ENCODE peak calls at places on chromosome 21, in six cellular contexts. P, G, D, K, V and H are unnamed samples.

GRCh38 chr21:16942703-16943102 is 570.1 kb upstream of the CXADR start:
- DNase-seq in P (no peak), G (peak), D (no peak), K (no peak), V (no peak), H (no peak)

GRCh38 chr21:46564391-46564790 is 40.5 kb downstream of the S100B start:
- DNase-seq in P (no peak), G (no peak), D (no peak), K (no peak), V (no peak), H (no peak)

GRCh38 chr21:32834825-32835224 is 63.3 kb upstream of the PAXBP1 start:
- DNase-seq in P (no peak), G (no peak), D (no peak), K (no peak), V (no peak), H (no peak)

GRCh38 chr21:45867671-45868081 is 113.9 kb upstream of the COL6A1 start:
- DNase-seq in P (no peak), G (no peak), D (no peak), K (no peak), V (no peak), H (no peak)

GRCh38 chr21:14736162-14736561 is 190.0 kb upstream of the SAMSN1 start:
- DNase-seq in P (no peak), G (no peak), D (no peak), K (no peak), V (no peak), H (no peak)

GRCh38 chr21:46113497-46114176 is 15.7 kb downstream of the COL6A2 start:
- DNase-seq in P (peak), G (no peak), D (no peak), K (peak), V (peak), H (no peak)

GRCh38 chr21:44442266-44443125 is 12.8 kb upstream of the LRRC3 start:
- DNase-seq in P (peak), G (no peak), D (peak), K (no peak), V (no peak), H (peak)

GRCh38 chr21:44632067-44632466 is 5.1 kb upstream of the KRTAP10-10 start:
- DNase-seq in P (no peak), G (no peak), D (no peak), K (no peak), V (no peak), H (no peak)

GRCh38 chr21:41138711-41139110 is 29.2 kb upstream of the BACE2 start:
- DNase-seq in P (no peak), G (no peak), D (no peak), K (no peak), V (no peak), H (no peak)

GRCh38 chr21:44800971-44801467 is 601 bp downstream of the UBE2G2 start:
- DNase-seq in P (no peak), G (peak), D (no peak), K (no peak), V (no peak), H (no peak)

GRCh38 chr21:45177039-45177438 is 102.7 kb downstream of the ADARB1 start:
- DNase-seq in P (no peak), G (no peak), D (no peak), K (no peak), V (no peak), H (no peak)

GRCh38 chr21:15837603-15838002 is 107.8 kb downstream of the USP25 start:
- DNase-seq in P (no peak), G (no peak), D (no peak), K (no peak), V (no peak), H (no peak)

GRCh38 chr21:41901099-41901498 is 22.0 kb upstream of the PRDM15 start:
- DNase-seq in P (no peak), G (no peak), D (no peak), K (no peak), V (no peak), H (no peak)

GRCh38 chr21:40340357-40340756 is 473.1 kb downstream of the PCP4 start:
- DNase-seq in P (no peak), G (no peak), D (no peak), K (no peak), V (no peak), H (no peak)

GRCh38 chr21:46555225-46555617 is 49.7 kb downstream of the S100B start:
- DNase-seq in P (no peak), G (no peak), D (no peak), K (no peak), V (no peak), H (no peak)

GRCh38 chr21:45970674-45971486 is 10.7 kb upstream of the COL6A1 start:
- DNase-seq in P (peak), G (peak), D (peak), K (no peak), V (peak), H (peak)

GRCh38 chr21:21067375-21067774 is 69.2 kb downstream of the NCAM2 start:
- DNase-seq in P (no peak), G (no peak), D (no peak), K (no peak), V (no peak), H (no peak)

GRCh38 chr21:42316891-42317290 is 1.7 kb upstream of the TFF3 start:
- DNase-seq in P (no peak), G (no peak), D (no peak), K (no peak), V (no peak), H (no peak)

GRCh38 chr21:44510508-44511218 is 29.3 kb downstream of the KRTAP10-1 start:
- DNase-seq in P (peak), G (peak), D (peak), K (no peak), V (peak), H (peak)

GRCh38 chr21:41615613-41616012 is 107.7 kb upstream of the TMPRSS2 start:
- DNase-seq in P (no peak), G (no peak), D (no peak), K (no peak), V (no peak), H (no peak)

GRCh38 chr21:14084701-14085100 is 126.1 kb downstream of the LIPI start:
- DNase-seq in P (no peak), G (no peak), D (no peak), K (no peak), V (no peak), H (no peak)

GRCh38 chr21:17622018-17622417 is 9.3 kb upstream of the BTG3 start:
- DNase-seq in P (no peak), G (no peak), D (no peak), K (no peak), V (no peak), H (no peak)

GRCh38 chr21:15638856-15639549 is 90.8 kb upstream of the USP25 start:
- DNase-seq in P (no peak), G (no peak), D (no peak), K (no peak), V (no peak), H (no peak)

GRCh38 chr21:41164981-41165650 is 2.8 kb upstream of the BACE2 start:
- DNase-seq in P (no peak), G (no peak), D (no peak), K (no peak), V (no peak), H (no peak)

GRCh38 chr21:45433911-45434644 is 29.1 kb downstream of the COL18A1 start:
- DNase-seq in P (no peak), G (no peak), D (no peak), K (no peak), V (no peak), H (no peak)

GRCh38 chr21:42640486-42640885 is 12.9 kb upstream of the PDE9A start:
- DNase-seq in P (peak), G (no peak), D (peak), K (no peak), V (no peak), H (no peak)

GRCh38 chr21:16055012-16055411 is 325.2 kb downstream of the USP25 start:
- DNase-seq in P (no peak), G (no peak), D (no peak), K (no peak), V (no peak), H (no peak)

GRCh38 chr21:27425172-27425571 is 458.3 kb upstream of the ADAMTS5 start:
- DNase-seq in P (no peak), G (no peak), D (no peak), K (no peak), V (no peak), H (no peak)

GRCh38 chr21:17387030-17387617 is 125.7 kb upstream of the CXADR start:
- DNase-seq in P (no peak), G (peak), D (no peak), K (no peak), V (peak), H (no peak)

GRCh38 chr21:44989538-44989888 is 49.7 kb downstream of the SLX9 start:
- DNase-seq in P (peak), G (no peak), D (peak), K (no peak), V (no peak), H (no peak)

GRCh38 chr21:45134677-45135076 is 60.3 kb downstream of the ADARB1 start:
- DNase-seq in P (no peak), G (no peak), D (no peak), K (no peak), V (no peak), H (peak)

GRCh38 chr21:46205121-46205520 is 20.9 kb upstream of the SPATC1L start:
- DNase-seq in P (no peak), G (no peak), D (peak), K (no peak), V (no peak), H (no peak)

GRCh38 chr21:41947596-41948403 is 6.0 kb downstream of the C2CD2 start:
- DNase-seq in P (no peak), G (no peak), D (no peak), K (no peak), V (peak), H (no peak)

GRCh38 chr21:18840239-18840638 is 436.7 kb upstream of the TMPRSS15 start:
- DNase-seq in P (no peak), G (peak), D (no peak), K (no peak), V (no peak), H (no peak)

GRCh38 chr21:20999567-21000169 is 1.5 kb downstream of the NCAM2 start:
- DNase-seq in P (no peak), G (peak), D (no peak), K (no peak), V (no peak), H (no peak)

GRCh38 chr21:42991992-42992740 is 17.8 kb downstream of the PKNOX1 start:
- DNase-seq in P (no peak), G (peak), D (no peak), K (no peak), V (peak), H (peak)

GRCh38 chr21:38333290-38334272 is 76.8 kb downstream of the KCNJ15 start:
- DNase-seq in P (no peak), G (peak), D (no peak), K (no peak), V (no peak), H (no peak)
- TF ChIP-seq CTCF in P (no peak), G (peak), D (no peak), K (no peak), V (no peak), H (no peak)

DNA sequence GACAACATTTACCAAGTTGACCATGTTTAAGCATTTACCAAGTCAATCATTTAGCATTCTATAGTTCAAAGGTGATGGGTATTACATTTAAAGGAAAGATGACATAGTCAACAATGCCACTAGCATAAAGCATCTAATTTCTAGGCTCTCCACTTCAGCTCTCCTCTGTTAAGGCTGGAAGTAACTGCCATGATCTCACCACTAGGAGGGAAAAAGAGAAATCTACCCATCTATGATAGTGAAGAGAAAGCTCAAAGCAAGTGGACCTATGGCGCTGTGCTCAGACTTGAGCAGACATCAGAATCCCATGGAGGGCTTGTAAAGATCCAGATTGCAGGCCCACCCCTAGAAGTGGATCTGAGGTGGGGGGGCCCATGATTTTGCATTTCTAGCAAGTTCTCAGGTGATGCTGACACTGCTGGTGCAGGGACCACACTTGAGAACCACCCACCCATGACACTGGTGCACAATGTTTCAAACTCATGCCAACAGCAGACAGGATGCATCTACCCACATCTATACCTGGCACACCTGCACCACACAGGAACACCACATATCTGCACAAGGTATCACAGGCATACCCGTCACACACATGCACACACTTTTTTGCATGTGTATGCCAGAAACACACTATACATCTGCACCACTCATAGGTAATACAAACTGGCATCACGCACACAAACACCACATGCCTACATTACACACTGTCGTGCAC is 392.9 kb upstream of the RUNX1 start:
- DNase-seq in P (no peak), G (no peak), D (no peak), K (no peak), V (no peak), H (no peak)
- TF ChIP-seq CTCF in P (no peak), G (no peak), D (no peak), K (no peak), V (no peak), H (no peak)

GRCh38 chr21:28454978-28455600 is 537.6 kb downstream of the LTN1 start:
- DNase-seq in P (no peak), G (no peak), D (no peak), K (no peak), V (no peak), H (no peak)
- TF ChIP-seq CTCF in P (no peak), G (no peak), D (no peak), K (no peak), V (no peak), H (no peak)

GRCh38 chr21:26117324-26117971 is 53.1 kb downstream of the APP start:
- DNase-seq in P (no peak), G (no peak), D (no peak), K (no peak), V (no peak), H (no peak)

GRCh38 chr21:26116456-26117011 is 54.0 kb downstream of the APP start:
- DNase-seq in P (no peak), G (no peak), D (no peak), K (no peak), V (no peak), H (no peak)

GRCh38 chr21:26117972-26118367 is 52.6 kb downstream of the APP start:
- DNase-seq in P (no peak), G (no peak), D (no peak), K (no peak), V (no peak), H (no peak)

GRCh38 chr21:26115346-26115745 is 55.2 kb downstream of the APP start:
- DNase-seq in P (no peak), G (no peak), D (no peak), K (no peak), V (no peak), H (no peak)

DNA sequence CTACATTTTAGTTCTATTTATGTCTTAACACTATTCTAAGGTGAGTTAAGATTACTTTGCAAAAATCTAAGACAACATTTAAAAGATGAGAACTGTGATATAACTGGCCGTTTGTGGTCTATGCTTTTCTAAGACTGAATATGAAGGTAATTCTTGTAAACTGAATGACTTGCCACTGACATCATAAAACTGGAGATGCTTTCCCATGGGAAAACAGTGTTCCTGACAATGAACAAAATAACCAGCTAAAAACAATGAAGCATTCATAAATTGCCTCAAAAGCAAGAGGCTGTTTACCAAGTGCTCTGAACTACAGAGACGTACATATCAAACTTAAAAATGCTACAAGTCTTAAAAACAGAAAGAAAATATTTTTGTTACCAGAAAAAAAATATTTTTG is 54.7 kb downstream of the APP start:
- DNase-seq in P (no peak), G (no peak), D (no peak), K (no peak), V (no peak), H (no peak)
- TF ChIP-seq CTCF in P (no peak), G (no peak), D (no peak), K (no peak), V (no peak), H (no peak)

DNA sequence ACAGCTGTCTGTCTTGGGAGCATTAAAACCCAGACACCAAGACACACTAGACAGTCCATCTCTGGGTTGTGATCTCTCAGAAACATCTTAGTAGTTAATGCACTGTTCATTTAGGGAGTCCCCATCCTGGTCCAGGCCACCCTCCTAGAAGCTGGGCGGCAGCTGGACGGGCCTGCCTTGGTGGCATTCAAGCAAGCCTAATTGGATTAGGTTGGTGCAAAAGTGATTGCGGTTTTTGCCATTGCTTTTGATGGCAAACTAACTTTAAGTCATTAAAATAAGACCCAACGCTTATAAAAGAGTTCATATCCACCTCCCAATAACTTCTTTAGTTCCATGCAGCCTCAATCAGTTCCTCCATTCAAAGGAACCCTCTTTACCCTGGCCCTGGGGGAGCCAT is 21.7 kb downstream of the ATP5PO start:
- DNase-seq in P (no peak), G (no peak), D (no peak), K (no peak), V (no peak), H (no peak)
- TF ChIP-seq CTCF in P (no peak), G (no peak), D (no peak), K (no peak), V (no peak), H (no peak)

GRCh38 chr21:37166733-37167132 is 93.7 kb downstream of the TTC3 start:
- DNase-seq in P (no peak), G (peak), D (no peak), K (no peak), V (no peak), H (no peak)
- TF ChIP-seq CTCF in P (peak), G (no peak), D (peak), K (no peak), V (no peak), H (no peak)